ENCODE peak calls at places on chromosomes 4 and X, in ten cellular contexts. One of them, this sample, is unnamed. For H3K4me1, the result is how much of the 10 kb centered on the place peaks cover.

GRCh38 chrX:63101879-63102620 is 249.1 kb downstream of the SPIN4 start:
- DNase-seq in stomach: no peak
- DNase-seq in HCT116: no peak
- DNase-seq in tibial nerve: no peak
- DNase-seq in right lobe of liver: no peak
- DNase-seq in heart left ventricle: no peak
- DNase-seq in A549: no peak
- DNase-seq in ovary: no peak
- DNase-seq in sigmoid colon: no peak
- DNase-seq in Peyer's patch: no peak
- DNase-seq in this sample: no peak

GRCh38 chr4:168654206-168655174 is 157.6 kb downstream of the PALLD start:
- DNase-seq in stomach: peak
- DNase-seq in HCT116: no peak
- DNase-seq in tibial nerve: no peak
- DNase-seq in right lobe of liver: no peak
- DNase-seq in heart left ventricle: no peak
- DNase-seq in A549: no peak
- DNase-seq in ovary: no peak
- DNase-seq in sigmoid colon: no peak
- DNase-seq in Peyer's patch: peak
- DNase-seq in this sample: no peak

GRCh38 chrX:47247206-47247998 is 14.6 kb downstream of the USP11 start:
- DNase-seq in stomach: no peak
- DNase-seq in HCT116: no peak
- DNase-seq in tibial nerve: no peak
- DNase-seq in right lobe of liver: no peak
- DNase-seq in heart left ventricle: no peak
- DNase-seq in A549: no peak
- DNase-seq in ovary: no peak
- DNase-seq in sigmoid colon: peak
- DNase-seq in Peyer's patch: peak
- DNase-seq in this sample: no peak

GRCh38 chr4:36310793-36311192 is 29.4 kb downstream of the DTHD1 start:
- DNase-seq in stomach: no peak
- DNase-seq in HCT116: no peak
- DNase-seq in tibial nerve: no peak
- DNase-seq in right lobe of liver: no peak
- DNase-seq in heart left ventricle: peak
- DNase-seq in A549: no peak
- DNase-seq in ovary: no peak
- DNase-seq in sigmoid colon: peak
- DNase-seq in Peyer's patch: peak
- DNase-seq in this sample: no peak

GRCh38 chr4:28469886-28470285 is 1609.2 kb downstream of the STIM2 start:
- DNase-seq in stomach: no peak
- DNase-seq in HCT116: no peak
- DNase-seq in tibial nerve: no peak
- DNase-seq in right lobe of liver: no peak
- DNase-seq in heart left ventricle: no peak
- DNase-seq in A549: no peak
- DNase-seq in ovary: no peak
- DNase-seq in sigmoid colon: no peak
- DNase-seq in Peyer's patch: no peak
- DNase-seq in this sample: no peak

GRCh38 chr4:182880387-182881356 is 36.5 kb downstream of the DCTD start:
- DNase-seq in stomach: peak
- DNase-seq in HCT116: no peak
- DNase-seq in tibial nerve: no peak
- DNase-seq in right lobe of liver: no peak
- DNase-seq in heart left ventricle: peak
- DNase-seq in A549: no peak
- DNase-seq in ovary: no peak
- DNase-seq in sigmoid colon: peak
- DNase-seq in Peyer's patch: no peak
- DNase-seq in this sample: no peak

GRCh38 chr4:11628093-11628725 is 199.5 kb upstream of the HS3ST1 start:
- DNase-seq in stomach: no peak
- DNase-seq in HCT116: peak
- DNase-seq in tibial nerve: no peak
- DNase-seq in right lobe of liver: no peak
- DNase-seq in heart left ventricle: no peak
- DNase-seq in A549: no peak
- DNase-seq in ovary: no peak
- DNase-seq in sigmoid colon: no peak
- DNase-seq in Peyer's patch: no peak
- DNase-seq in this sample: no peak

GRCh38 chr4:121728798-121729226 is 32.0 kb upstream of the ANXA5 start:
- DNase-seq in stomach: no peak
- DNase-seq in HCT116: no peak
- DNase-seq in tibial nerve: no peak
- DNase-seq in right lobe of liver: no peak
- DNase-seq in heart left ventricle: no peak
- DNase-seq in A549: peak
- DNase-seq in ovary: no peak
- DNase-seq in sigmoid colon: no peak
- DNase-seq in Peyer's patch: no peak
- DNase-seq in this sample: no peak

GRCh38 chrX:40097492-40098263 is at the start of gene BCOR:
- DNase-seq in stomach: peak
- DNase-seq in HCT116: no peak
- DNase-seq in tibial nerve: no peak
- DNase-seq in right lobe of liver: peak
- DNase-seq in heart left ventricle: peak
- DNase-seq in A549: peak
- DNase-seq in ovary: peak
- DNase-seq in sigmoid colon: peak
- DNase-seq in Peyer's patch: peak
- DNase-seq in this sample: peak

GRCh38 chrX:40100141-40100536 is 2.4 kb upstream of the BCOR start:
- DNase-seq in stomach: peak
- DNase-seq in HCT116: no peak
- DNase-seq in tibial nerve: no peak
- DNase-seq in right lobe of liver: peak
- DNase-seq in heart left ventricle: no peak
- DNase-seq in A549: no peak
- DNase-seq in ovary: peak
- DNase-seq in sigmoid colon: no peak
- DNase-seq in Peyer's patch: no peak
- DNase-seq in this sample: peak

GRCh38 chrX:40099046-40099968 is 1.5 kb upstream of the BCOR start:
- DNase-seq in stomach: no peak
- DNase-seq in HCT116: no peak
- DNase-seq in tibial nerve: no peak
- DNase-seq in right lobe of liver: peak
- DNase-seq in heart left ventricle: peak
- DNase-seq in A549: no peak
- DNase-seq in ovary: no peak
- DNase-seq in sigmoid colon: peak
- DNase-seq in Peyer's patch: peak
- DNase-seq in this sample: peak

GRCh38 chrX:40097101-40097491 is 662 bp downstream of the BCOR start:
- DNase-seq in stomach: no peak
- DNase-seq in HCT116: no peak
- DNase-seq in tibial nerve: no peak
- DNase-seq in right lobe of liver: no peak
- DNase-seq in heart left ventricle: peak
- DNase-seq in A549: no peak
- DNase-seq in ovary: no peak
- DNase-seq in sigmoid colon: no peak
- DNase-seq in Peyer's patch: peak
- DNase-seq in this sample: no peak

GRCh38 chrX:40098264-40099045 is 697 bp upstream of the BCOR start:
- DNase-seq in stomach: no peak
- DNase-seq in HCT116: no peak
- DNase-seq in tibial nerve: no peak
- DNase-seq in right lobe of liver: peak
- DNase-seq in heart left ventricle: peak
- DNase-seq in A549: peak
- DNase-seq in ovary: no peak
- DNase-seq in sigmoid colon: no peak
- DNase-seq in Peyer's patch: peak
- DNase-seq in this sample: no peak
- TF ChIP-seq POLR2A in stomach: no peak
- TF ChIP-seq POLR2A in HCT116: no peak
- TF ChIP-seq POLR2A in tibial nerve: no peak
- TF ChIP-seq POLR2A in right lobe of liver: peak
- TF ChIP-seq POLR2A in heart left ventricle: no peak
- TF ChIP-seq POLR2A in A549: no peak
- TF ChIP-seq POLR2A in ovary: no peak
- TF ChIP-seq POLR2A in sigmoid colon: peak
- TF ChIP-seq POLR2A in Peyer's patch: no peak
- TF ChIP-seq POLR2A in this sample: no peak

DNA sequence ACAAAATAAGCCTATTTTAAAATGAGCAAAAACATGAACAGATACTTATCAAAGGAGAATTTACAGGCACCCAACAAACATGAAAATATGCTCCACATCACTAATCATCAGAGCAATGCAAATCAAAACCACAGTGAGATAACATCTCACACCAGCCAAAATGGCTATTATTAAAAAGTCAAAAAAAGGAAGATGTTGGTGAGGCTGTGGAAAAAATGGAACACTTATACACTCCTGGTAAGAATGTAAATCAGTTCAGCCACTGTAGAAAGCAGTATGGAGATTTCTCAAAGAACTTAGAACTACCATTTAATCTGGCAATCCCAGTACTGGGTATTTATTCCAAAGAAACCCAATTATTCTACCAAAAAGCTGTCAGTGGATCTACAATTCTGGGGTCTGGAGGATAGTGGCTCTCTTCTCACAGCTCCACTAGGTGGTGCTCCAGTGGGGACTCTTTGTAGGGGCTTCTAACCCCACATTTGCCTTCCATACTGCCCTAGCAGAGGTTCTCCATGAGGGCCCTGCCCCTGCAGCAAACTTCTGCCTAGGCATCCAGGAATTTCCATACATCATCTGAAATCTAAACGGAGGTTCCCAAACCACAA is 9.1 kb upstream of the ZNF732 start:
- DNase-seq in stomach: no peak
- DNase-seq in HCT116: no peak
- DNase-seq in tibial nerve: no peak
- DNase-seq in right lobe of liver: no peak
- DNase-seq in heart left ventricle: no peak
- DNase-seq in A549: no peak
- DNase-seq in ovary: no peak
- DNase-seq in sigmoid colon: no peak
- DNase-seq in Peyer's patch: no peak
- DNase-seq in this sample: no peak
- H3K4me1 ChIP-seq in stomach: under half
- H3K4me1 ChIP-seq in HCT116: under half
- H3K4me1 ChIP-seq in tibial nerve: under half
- H3K4me1 ChIP-seq in right lobe of liver: under half
- H3K4me1 ChIP-seq in heart left ventricle: under half
- H3K4me1 ChIP-seq in A549: under half
- H3K4me1 ChIP-seq in ovary: under half
- H3K4me1 ChIP-seq in sigmoid colon: under half
- H3K4me1 ChIP-seq in Peyer's patch: under half
- H3K4me1 ChIP-seq in this sample: under half

GRCh38 chrX:41799661-41800060 is 75.7 kb downstream of the GPR82 start:
- DNase-seq in stomach: no peak
- DNase-seq in HCT116: no peak
- DNase-seq in tibial nerve: no peak
- DNase-seq in right lobe of liver: no peak
- DNase-seq in heart left ventricle: no peak
- DNase-seq in A549: no peak
- DNase-seq in ovary: no peak
- DNase-seq in sigmoid colon: no peak
- DNase-seq in Peyer's patch: no peak
- DNase-seq in this sample: no peak
- H3K27ac ChIP-seq in stomach: no peak
- H3K27ac ChIP-seq in HCT116: no peak
- H3K27ac ChIP-seq in tibial nerve: no peak
- H3K27ac ChIP-seq in right lobe of liver: no peak
- H3K27ac ChIP-seq in heart left ventricle: no peak
- H3K27ac ChIP-seq in A549: no peak
- H3K27ac ChIP-seq in ovary: no peak
- H3K27ac ChIP-seq in sigmoid colon: no peak
- H3K27ac ChIP-seq in Peyer's patch: no peak
- H3K27ac ChIP-seq in this sample: no peak

GRCh38 chr4:2536193-2537010 is at the start of gene FAM193A:
- DNase-seq in stomach: peak
- DNase-seq in HCT116: peak
- DNase-seq in tibial nerve: peak
- DNase-seq in right lobe of liver: peak
- DNase-seq in heart left ventricle: peak
- DNase-seq in A549: peak
- DNase-seq in ovary: peak
- DNase-seq in sigmoid colon: peak
- DNase-seq in Peyer's patch: peak
- DNase-seq in this sample: peak

GRCh38 chr4:2537011-2537830 is 774 bp downstream of the FAM193A start:
- DNase-seq in stomach: peak
- DNase-seq in HCT116: no peak
- DNase-seq in tibial nerve: no peak
- DNase-seq in right lobe of liver: peak
- DNase-seq in heart left ventricle: peak
- DNase-seq in A549: peak
- DNase-seq in ovary: peak
- DNase-seq in sigmoid colon: peak
- DNase-seq in Peyer's patch: peak
- DNase-seq in this sample: peak

GRCh38 chr4:2534904-2535385 is 1.5 kb upstream of the FAM193A start:
- DNase-seq in stomach: no peak
- DNase-seq in HCT116: no peak
- DNase-seq in tibial nerve: no peak
- DNase-seq in right lobe of liver: no peak
- DNase-seq in heart left ventricle: no peak
- DNase-seq in A549: peak
- DNase-seq in ovary: no peak
- DNase-seq in sigmoid colon: no peak
- DNase-seq in Peyer's patch: no peak
- DNase-seq in this sample: no peak

DNA sequence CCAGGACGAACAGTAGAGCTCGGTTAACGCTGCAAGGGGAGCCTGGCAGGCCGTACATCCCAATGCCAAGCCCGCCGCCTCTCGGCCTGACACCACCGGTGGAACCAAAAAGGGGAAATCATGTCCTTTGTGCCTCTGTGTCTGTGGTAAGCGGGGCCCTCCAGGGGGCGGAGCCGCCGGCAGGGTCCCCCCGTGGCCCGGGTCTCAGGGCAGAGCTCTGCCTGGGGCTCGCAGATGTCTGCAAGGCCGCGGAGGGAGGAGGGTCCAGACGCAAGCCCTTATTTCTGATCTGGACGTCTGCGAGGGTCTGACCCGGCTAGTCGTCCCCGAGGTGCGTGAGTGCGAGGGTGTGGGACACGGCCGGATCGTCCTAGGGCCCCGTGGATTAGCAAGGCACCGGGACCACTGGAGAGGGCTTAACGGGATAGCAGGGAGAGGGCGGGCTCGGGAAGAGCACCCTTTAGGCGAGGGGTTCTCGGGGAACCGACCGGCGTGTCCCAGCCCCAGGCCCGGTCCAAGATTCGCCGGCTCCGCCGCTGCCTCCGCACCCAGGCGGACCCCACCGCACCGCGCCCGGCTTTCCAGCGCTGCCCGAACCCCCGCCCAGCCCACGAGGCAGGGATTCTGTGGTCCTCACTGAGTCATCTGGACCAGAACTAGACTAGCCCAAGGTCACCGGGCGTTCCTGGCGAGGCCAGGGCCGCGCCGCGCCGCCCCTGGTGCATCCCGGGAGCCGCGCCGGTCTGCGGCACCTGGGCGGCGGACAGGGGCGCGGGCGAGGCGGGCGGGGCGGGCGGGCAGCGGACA is 858 bp upstream of the FAM193A start:
- DNase-seq in stomach: peak
- DNase-seq in HCT116: no peak
- DNase-seq in tibial nerve: no peak
- DNase-seq in right lobe of liver: peak
- DNase-seq in heart left ventricle: peak
- DNase-seq in A549: peak
- DNase-seq in ovary: no peak
- DNase-seq in sigmoid colon: peak
- DNase-seq in Peyer's patch: peak
- DNase-seq in this sample: no peak
- TF ChIP-seq POLR2A in stomach: no peak
- TF ChIP-seq POLR2A in HCT116: no peak
- TF ChIP-seq POLR2A in tibial nerve: no peak
- TF ChIP-seq POLR2A in right lobe of liver: peak
- TF ChIP-seq POLR2A in heart left ventricle: no peak
- TF ChIP-seq POLR2A in A549: no peak
- TF ChIP-seq POLR2A in ovary: peak
- TF ChIP-seq POLR2A in sigmoid colon: peak
- TF ChIP-seq POLR2A in Peyer's patch: peak
- TF ChIP-seq POLR2A in this sample: no peak